ENCODE peak calls at places on chromosome 6, in nine cellular contexts. One of them, this sample, is unnamed.

GRCh38 chr6:54737247-54737646 is 109.3 kb upstream of the FAM83B start:
- DNase-seq in PC-9: no peak
- DNase-seq in MM.1S: no peak
- DNase-seq in ascending aorta: no peak
- DNase-seq in fibroblast of lung: no peak
- DNase-seq in prostate gland: no peak
- DNase-seq in A549: peak; percentile 29
- DNase-seq in lung: no peak
- DNase-seq in CD8-positive, alpha-beta T cell: no peak
- DNase-seq in this sample: peak; percentile 23

GRCh38 chr6:154347981-154348380 is 8.6 kb downstream of the IPCEF1 start:
- DNase-seq in PC-9: no peak
- DNase-seq in MM.1S: no peak
- DNase-seq in ascending aorta: no peak
- DNase-seq in fibroblast of lung: no peak
- DNase-seq in prostate gland: no peak
- DNase-seq in A549: no peak
- DNase-seq in lung: peak; percentile 36
- DNase-seq in CD8-positive, alpha-beta T cell: no peak
- DNase-seq in this sample: no peak

GRCh38 chr6:4395386-4395785 is 260.0 kb upstream of the ECI2 start:
- DNase-seq in PC-9: no peak
- DNase-seq in MM.1S: no peak
- DNase-seq in ascending aorta: no peak
- DNase-seq in fibroblast of lung: no peak
- DNase-seq in prostate gland: no peak
- DNase-seq in A549: no peak
- DNase-seq in lung: no peak
- DNase-seq in CD8-positive, alpha-beta T cell: no peak
- DNase-seq in this sample: no peak

GRCh38 chr6:64084201-64084663 is 448.6 kb downstream of the PHF3 start:
- DNase-seq in PC-9: no peak
- DNase-seq in MM.1S: no peak
- DNase-seq in ascending aorta: no peak
- DNase-seq in fibroblast of lung: peak; percentile 3
- DNase-seq in prostate gland: no peak
- DNase-seq in A549: peak; percentile 1
- DNase-seq in lung: no peak
- DNase-seq in CD8-positive, alpha-beta T cell: no peak
- DNase-seq in this sample: no peak

GRCh38 chr6:32539839-32540238 is 9.8 kb upstream of the HLA-DRB5 start:
- DNase-seq in PC-9: no peak
- DNase-seq in MM.1S: no peak
- DNase-seq in ascending aorta: no peak
- DNase-seq in fibroblast of lung: no peak
- DNase-seq in prostate gland: no peak
- DNase-seq in A549: no peak
- DNase-seq in lung: no peak
- DNase-seq in CD8-positive, alpha-beta T cell: no peak
- DNase-seq in this sample: no peak

GRCh38 chr6:1608976-1609661 is 596 bp upstream of the FOXC1 start:
- DNase-seq in PC-9: no peak
- DNase-seq in MM.1S: no peak
- DNase-seq in ascending aorta: no peak
- DNase-seq in fibroblast of lung: no peak
- DNase-seq in prostate gland: no peak
- DNase-seq in A549: no peak
- DNase-seq in lung: no peak
- DNase-seq in CD8-positive, alpha-beta T cell: no peak
- DNase-seq in this sample: peak; percentile 49

GRCh38 chr6:89144358-89145041 is 1.4 kb upstream of the PM20D2 start:
- DNase-seq in PC-9: no peak
- DNase-seq in MM.1S: no peak
- DNase-seq in ascending aorta: no peak
- DNase-seq in fibroblast of lung: no peak
- DNase-seq in prostate gland: no peak
- DNase-seq in A549: no peak
- DNase-seq in lung: no peak
- DNase-seq in CD8-positive, alpha-beta T cell: no peak
- DNase-seq in this sample: no peak

GRCh38 chr6:166825553-166826145 is 130.7 kb downstream of the RNASET2 start:
- DNase-seq in PC-9: peak; percentile 70
- DNase-seq in MM.1S: no peak
- DNase-seq in ascending aorta: no peak
- DNase-seq in fibroblast of lung: no peak
- DNase-seq in prostate gland: no peak
- DNase-seq in A549: no peak
- DNase-seq in lung: no peak
- DNase-seq in CD8-positive, alpha-beta T cell: no peak
- DNase-seq in this sample: no peak

GRCh38 chr6:56851104-56851503 is 103.8 kb upstream of the BEND6 start:
- DNase-seq in PC-9: peak; percentile 65
- DNase-seq in MM.1S: no peak
- DNase-seq in ascending aorta: no peak
- DNase-seq in fibroblast of lung: peak; percentile 46
- DNase-seq in prostate gland: no peak
- DNase-seq in A549: no peak
- DNase-seq in lung: no peak
- DNase-seq in CD8-positive, alpha-beta T cell: no peak
- DNase-seq in this sample: no peak

GRCh38 chr6:29737707-29738630 is 14.7 kb downstream of the HLA-F start:
- DNase-seq in PC-9: peak; percentile 61
- DNase-seq in MM.1S: peak; percentile 63
- DNase-seq in ascending aorta: no peak
- DNase-seq in fibroblast of lung: peak; percentile 65
- DNase-seq in prostate gland: peak; percentile 74
- DNase-seq in A549: peak; percentile 68
- DNase-seq in lung: peak; percentile 69
- DNase-seq in CD8-positive, alpha-beta T cell: peak; percentile 75
- DNase-seq in this sample: peak; percentile 82

GRCh38 chr6:3057063-3057462 is 11.2 kb upstream of the RIPK1 start:
- DNase-seq in PC-9: no peak
- DNase-seq in MM.1S: no peak
- DNase-seq in ascending aorta: no peak
- DNase-seq in fibroblast of lung: no peak
- DNase-seq in prostate gland: no peak
- DNase-seq in A549: no peak
- DNase-seq in lung: no peak
- DNase-seq in CD8-positive, alpha-beta T cell: no peak
- DNase-seq in this sample: no peak

GRCh38 chr6:72699142-72699541 is 77.3 kb downstream of the KCNQ5 start:
- DNase-seq in PC-9: no peak
- DNase-seq in MM.1S: no peak
- DNase-seq in ascending aorta: no peak
- DNase-seq in fibroblast of lung: no peak
- DNase-seq in prostate gland: no peak
- DNase-seq in A549: no peak
- DNase-seq in lung: no peak
- DNase-seq in CD8-positive, alpha-beta T cell: no peak
- DNase-seq in this sample: no peak

GRCh38 chr6:25413506-25413905 is 134.3 kb downstream of the CARMIL1 start:
- DNase-seq in PC-9: no peak
- DNase-seq in MM.1S: no peak
- DNase-seq in ascending aorta: no peak
- DNase-seq in fibroblast of lung: no peak
- DNase-seq in prostate gland: no peak
- DNase-seq in A549: no peak
- DNase-seq in lung: no peak
- DNase-seq in CD8-positive, alpha-beta T cell: no peak
- DNase-seq in this sample: no peak

GRCh38 chr6:70241031-70241430 is 61.9 kb downstream of the COL9A1 start:
- DNase-seq in PC-9: no peak
- DNase-seq in MM.1S: no peak
- DNase-seq in ascending aorta: no peak
- DNase-seq in fibroblast of lung: no peak
- DNase-seq in prostate gland: peak; percentile 70
- DNase-seq in A549: no peak
- DNase-seq in lung: no peak
- DNase-seq in CD8-positive, alpha-beta T cell: no peak
- DNase-seq in this sample: no peak

GRCh38 chr6:73854998-73855718 is 159.2 kb downstream of the CD109 start:
- DNase-seq in PC-9: no peak
- DNase-seq in MM.1S: peak; percentile 60
- DNase-seq in ascending aorta: no peak
- DNase-seq in fibroblast of lung: peak; percentile 82
- DNase-seq in prostate gland: peak; percentile 20
- DNase-seq in A549: peak; percentile 58
- DNase-seq in lung: no peak
- DNase-seq in CD8-positive, alpha-beta T cell: no peak
- DNase-seq in this sample: no peak

GRCh38 chr6:82260890-82261732 is 13.6 kb upstream of the IBTK start:
- DNase-seq in PC-9: no peak
- DNase-seq in MM.1S: no peak
- DNase-seq in ascending aorta: no peak
- DNase-seq in fibroblast of lung: no peak
- DNase-seq in prostate gland: no peak
- DNase-seq in A549: no peak
- DNase-seq in lung: no peak
- DNase-seq in CD8-positive, alpha-beta T cell: no peak
- DNase-seq in this sample: no peak

GRCh38 chr6:82251942-82252341 is 4.4 kb upstream of the IBTK start:
- DNase-seq in PC-9: no peak
- DNase-seq in MM.1S: peak; percentile 42
- DNase-seq in ascending aorta: no peak
- DNase-seq in fibroblast of lung: peak; percentile 67
- DNase-seq in prostate gland: no peak
- DNase-seq in A549: peak; percentile 35
- DNase-seq in lung: no peak
- DNase-seq in CD8-positive, alpha-beta T cell: no peak
- DNase-seq in this sample: no peak

GRCh38 chr6:82259389-82259788 is 11.8 kb upstream of the IBTK start:
- DNase-seq in PC-9: no peak
- DNase-seq in MM.1S: no peak
- DNase-seq in ascending aorta: no peak
- DNase-seq in fibroblast of lung: no peak
- DNase-seq in prostate gland: no peak
- DNase-seq in A549: no peak
- DNase-seq in lung: no peak
- DNase-seq in CD8-positive, alpha-beta T cell: no peak
- DNase-seq in this sample: no peak

DNA sequence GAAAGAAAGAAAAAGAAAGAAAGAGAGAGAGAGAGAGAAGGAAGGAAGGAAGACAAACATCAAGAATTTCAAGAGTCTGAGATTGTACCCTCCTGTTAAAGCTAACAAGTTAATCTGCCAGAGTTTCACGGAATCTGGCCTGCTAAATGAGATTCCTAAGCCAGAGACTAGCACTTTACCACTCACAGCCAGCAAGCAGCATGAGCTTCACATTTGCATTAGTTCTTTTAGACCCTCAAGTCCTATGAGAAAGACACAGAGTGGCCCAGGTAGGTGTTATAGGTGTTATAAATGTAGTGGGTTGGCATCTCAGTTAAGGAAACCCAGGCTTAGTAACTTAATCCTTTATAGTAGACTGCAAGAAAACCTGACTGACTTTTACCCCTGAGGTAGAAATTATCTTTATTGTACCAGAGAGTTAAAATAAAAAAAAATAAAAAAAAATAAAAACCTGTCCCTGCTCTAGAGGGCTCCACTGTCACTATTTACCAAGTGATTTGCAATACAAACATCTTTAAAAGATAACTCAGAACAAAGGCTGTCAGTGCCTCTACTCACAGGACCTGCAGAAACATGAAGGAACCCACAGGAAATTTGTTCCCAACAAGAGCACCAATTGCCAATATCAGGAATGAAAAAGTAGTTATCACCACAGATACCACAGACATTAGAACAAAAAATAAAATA is 9.7 kb upstream of the IBTK start:
- DNase-seq in PC-9: no peak
- DNase-seq in MM.1S: no peak
- DNase-seq in ascending aorta: no peak
- DNase-seq in fibroblast of lung: no peak
- DNase-seq in prostate gland: no peak
- DNase-seq in A549: peak; percentile 19
- DNase-seq in lung: no peak
- DNase-seq in CD8-positive, alpha-beta T cell: no peak
- DNase-seq in this sample: no peak
- TF ChIP-seq CTCF in PC-9: no peak
- TF ChIP-seq CTCF in MM.1S: no peak
- TF ChIP-seq CTCF in ascending aorta: no peak
- TF ChIP-seq CTCF in fibroblast of lung: no peak
- TF ChIP-seq CTCF in prostate gland: no peak
- TF ChIP-seq CTCF in A549: peak; percentile 40
- TF ChIP-seq CTCF in lung: no peak
- TF ChIP-seq CTCF in CD8-positive, alpha-beta T cell: no peak
- TF ChIP-seq CTCF in this sample: no peak

GRCh38 chr6:112247275-112247674 is 7.1 kb downstream of the LAMA4 start:
- DNase-seq in PC-9: no peak
- DNase-seq in MM.1S: no peak
- DNase-seq in ascending aorta: no peak
- DNase-seq in fibroblast of lung: no peak
- DNase-seq in prostate gland: no peak
- DNase-seq in A549: no peak
- DNase-seq in lung: no peak
- DNase-seq in CD8-positive, alpha-beta T cell: no peak
- DNase-seq in this sample: no peak
- H3K27ac ChIP-seq in PC-9: peak overlapping the region; percentile 31
- H3K27ac ChIP-seq in MM.1S: no peak overlapping the region
- H3K27ac ChIP-seq in ascending aorta: no peak overlapping the region
- H3K27ac ChIP-seq in fibroblast of lung: peak overlapping the region; percentile 91
- H3K27ac ChIP-seq in prostate gland: no peak overlapping the region
- H3K27ac ChIP-seq in A549: no peak overlapping the region
- H3K27ac ChIP-seq in lung: no peak overlapping the region
- H3K27ac ChIP-seq in CD8-positive, alpha-beta T cell: no peak overlapping the region
- H3K27ac ChIP-seq in this sample: no peak overlapping the region

DNA sequence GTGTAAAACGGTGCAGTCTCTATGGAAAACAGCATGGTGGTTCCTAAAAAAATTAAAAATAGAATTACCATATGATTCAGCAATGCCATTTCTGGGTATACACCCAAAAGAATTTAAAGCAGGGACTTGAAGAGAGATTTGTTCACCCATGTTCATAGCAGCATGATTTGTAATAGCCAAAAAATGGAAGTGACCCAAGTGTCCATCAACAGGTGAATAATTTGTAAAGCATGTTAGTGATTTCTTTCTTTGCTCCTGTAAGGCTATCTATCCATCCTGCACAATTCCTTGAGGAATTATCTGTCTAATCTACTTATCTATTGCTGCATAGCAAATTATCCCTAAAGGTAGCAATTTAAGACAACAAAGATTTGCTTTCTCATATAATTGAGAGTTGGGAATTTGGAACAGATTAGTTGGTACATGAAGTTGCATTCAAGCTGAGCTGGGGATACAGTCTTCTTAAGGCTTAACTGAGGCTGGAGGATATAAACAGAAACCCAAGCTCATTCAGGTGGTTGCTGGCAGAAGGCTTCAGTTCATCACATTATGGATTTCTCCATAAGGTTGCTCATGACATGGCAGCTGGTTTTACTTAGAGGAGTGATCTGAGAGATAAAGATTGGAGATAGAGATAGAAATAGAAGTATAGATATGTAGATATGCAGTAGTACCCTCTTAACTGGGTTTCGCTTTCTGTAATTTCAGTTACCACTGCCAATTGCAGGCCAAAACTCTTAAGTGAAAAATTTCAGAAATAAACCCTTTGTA is 62.0 kb downstream of the IL22RA2 start:
- DNase-seq in PC-9: no peak
- DNase-seq in MM.1S: no peak
- DNase-seq in ascending aorta: no peak
- DNase-seq in fibroblast of lung: no peak
- DNase-seq in prostate gland: no peak
- DNase-seq in A549: no peak
- DNase-seq in lung: no peak
- DNase-seq in CD8-positive, alpha-beta T cell: no peak
- DNase-seq in this sample: no peak
- TF ChIP-seq CTCF in PC-9: no peak
- TF ChIP-seq CTCF in MM.1S: no peak
- TF ChIP-seq CTCF in ascending aorta: no peak
- TF ChIP-seq CTCF in fibroblast of lung: no peak
- TF ChIP-seq CTCF in prostate gland: no peak
- TF ChIP-seq CTCF in A549: no peak
- TF ChIP-seq CTCF in lung: no peak
- TF ChIP-seq CTCF in CD8-positive, alpha-beta T cell: no peak
- TF ChIP-seq CTCF in this sample: no peak

GRCh38 chr6:35396991-35397390 is 54.6 kb downstream of the PPARD start:
- DNase-seq in PC-9: peak; percentile 40
- DNase-seq in MM.1S: no peak
- DNase-seq in ascending aorta: no peak
- DNase-seq in fibroblast of lung: no peak
- DNase-seq in prostate gland: no peak
- DNase-seq in A549: no peak
- DNase-seq in lung: no peak
- DNase-seq in CD8-positive, alpha-beta T cell: no peak
- DNase-seq in this sample: peak; percentile 44
- H3K27ac ChIP-seq in PC-9: peak overlapping the region; percentile 42
- H3K27ac ChIP-seq in MM.1S: no peak overlapping the region
- H3K27ac ChIP-seq in ascending aorta: no peak overlapping the region
- H3K27ac ChIP-seq in fibroblast of lung: no peak overlapping the region
- H3K27ac ChIP-seq in prostate gland: no peak overlapping the region
- H3K27ac ChIP-seq in A549: no peak overlapping the region
- H3K27ac ChIP-seq in lung: no peak overlapping the region
- H3K27ac ChIP-seq in CD8-positive, alpha-beta T cell: no peak overlapping the region
- H3K27ac ChIP-seq in this sample: no peak overlapping the region

This sample was measured in body of pancreas.